ENCODE peak calls at places on chromosome 1, in five cellular contexts. Y is sigmoid colon, O is vagina, C is T-cell, F is Peyer's patch. M is an unnamed sample.
A peak's percentile ranks its signal among the peaks of the same experiment; 100 is the strongest.

GRCh38 chr1:97947751-97948150 is 26.9 kb upstream of the DPYD start:
- DNase-seq in C (no peak), O (no peak), F (no peak), Y (no peak), M (no peak)

GRCh38 chr1:19457555-19457954 is 27.8 kb downstream of the CAPZB start:
- DNase-seq in F (no peak), C (no peak), O (no peak), Y (no peak), M (no peak)

GRCh38 chr1:8370928-8371327 is 53.0 kb downstream of the SLC45A1 start:
- DNase-seq in Y (peak; percentile 88), O (no peak), C (no peak), F (no peak), M (peak; percentile 47)

GRCh38 chr1:1782399-1783221 is 4.3 kb upstream of the NADK start:
- DNase-seq in C (peak; percentile 13), Y (no peak), F (peak; percentile 85), O (no peak), M (peak; percentile 80)

GRCh38 chr1:100847481-100847880 is 47.2 kb downstream of the EXTL2 start:
- DNase-seq in Y (no peak), F (no peak), O (no peak), C (no peak), M (no peak)

GRCh38 chr1:97050501-97050900 is 328.9 kb downstream of the PTBP2 start:
- DNase-seq in Y (no peak), C (no peak), O (no peak), F (no peak), M (no peak)

GRCh38 chr1:69082312-69082711 is 485.4 kb upstream of the LRRC7 start:
- DNase-seq in O (no peak), Y (no peak), C (no peak), F (no peak), M (no peak)

GRCh38 chr1:197771904-197772561 is 3.2 kb downstream of the DENND1B start:
- DNase-seq in Y (no peak), O (no peak), F (no peak), C (no peak), M (no peak)

GRCh38 chr1:32127780-32128179 is 19.9 kb downstream of the KPNA6 start:
- DNase-seq in F (no peak), Y (no peak), O (no peak), C (no peak), M (no peak)

GRCh38 chr1:113276507-113276906 is 113.8 kb upstream of the MAGI3 start:
- DNase-seq in C (no peak), F (no peak), Y (no peak), O (no peak), M (no peak)

GRCh38 chr1:154419620-154420020 is 14.5 kb downstream of the IL6R start:
- DNase-seq in O (no peak), F (peak; percentile 83), Y (peak; percentile 98), C (peak; percentile 63), M (peak; percentile 97)

GRCh38 chr1:23452011-23452411 is 27.5 kb upstream of the TCEA3 start:
- DNase-seq in C (peak; percentile 48), O (no peak), F (peak; percentile 85), Y (peak; percentile 75), M (peak; percentile 71)

GRCh38 chr1:210232524-210233215 is at the start of gene SERTAD4:
- DNase-seq in C (no peak), F (no peak), Y (peak; percentile 70), O (no peak), M (no peak)

GRCh38 chr1:5492861-5493260 is 499.4 kb downstream of the NPHP4 start:
- DNase-seq in C (no peak), O (no peak), F (no peak), Y (no peak), M (no peak)

GRCh38 chr1:8831329-8831728 is 13.9 kb upstream of the RERE start:
- DNase-seq in C (no peak), F (no peak), Y (no peak), O (no peak), M (no peak)